ENCODE peak calls at places on chromosome 1, in four cellular contexts. J is SK-N-SH, U is K562, Y is GM12878. C is an unnamed sample.

GRCh38 chr1:167248707-167249642 is 28.3 kb downstream of the POU2F1 start:
- DNase-seq in J (no peak), U (peak), Y (no peak), C (no peak)

GRCh38 chr1:21255284-21255942 is 34.9 kb downstream of the ECE1 start:
- DNase-seq in J (peak), U (peak), Y (peak), C (peak)

GRCh38 chr1:234924450-234925355 is 203.9 kb downstream of the TOMM20 start:
- DNase-seq in J (no peak), U (no peak), Y (no peak), C (no peak)

GRCh38 chr1:154445040-154445472 is 39.9 kb downstream of the IL6R start:
- DNase-seq in J (no peak), U (no peak), Y (peak), C (no peak)

GRCh38 chr1:212892108-212892507 is 34.0 kb downstream of the FLVCR1 start:
- DNase-seq in J (no peak), U (no peak), Y (no peak), C (no peak)

GRCh38 chr1:29164588-29164987 is 17.1 kb downstream of the SRSF4 start:
- DNase-seq in J (no peak), U (no peak), Y (no peak), C (no peak)

GRCh38 chr1:30881266-30882181 is 27.0 kb downstream of the SDC3 start:
- DNase-seq in J (no peak), U (no peak), Y (peak), C (no peak)

GRCh38 chr1:199512037-199512710 is 515.3 kb upstream of the NR5A2 start:
- DNase-seq in J (no peak), U (no peak), Y (no peak), C (peak)

GRCh38 chr1:17773626-17774326 is 18.6 kb downstream of the ACTL8 start:
- DNase-seq in J (no peak), U (no peak), Y (no peak), C (no peak)

GRCh38 chr1:180974236-180974635 is 48.4 kb downstream of the STX6 start:
- DNase-seq in J (no peak), U (no peak), Y (no peak), C (no peak)

DNA sequence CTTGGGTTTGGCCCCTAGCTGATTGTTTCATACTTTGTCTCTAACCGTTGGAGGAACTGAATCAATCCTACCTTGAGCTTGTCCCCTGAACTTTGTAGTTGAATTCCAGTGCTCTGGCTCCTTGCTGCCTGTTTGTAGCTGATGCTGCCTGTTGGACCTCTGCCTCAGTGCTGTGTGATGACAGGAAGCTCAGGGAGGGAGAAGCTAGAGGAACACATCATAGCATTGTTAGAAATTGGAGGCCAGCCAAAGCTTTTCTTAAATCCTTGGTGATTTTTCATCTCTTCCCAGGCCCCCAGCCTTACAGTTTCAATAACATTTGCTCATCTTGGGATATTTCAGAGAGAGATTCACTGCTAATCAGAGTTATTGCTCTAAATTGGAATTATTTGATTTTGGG is 34.0 kb downstream of the MACF1 start:
- DNase-seq in J (no peak), U (no peak), Y (no peak), C (no peak)
- TF ChIP-seq USF1 in J (no peak), U (no peak), Y (no peak), C (no peak)

GRCh38 chr1:188170446-188170845 is 1341.7 kb downstream of the PLA2G4A start:
- DNase-seq in J (peak), U (no peak), Y (no peak), C (no peak)
- TF ChIP-seq USF1 in J (no peak), U (no peak), Y (no peak), C (no peak)

GRCh38 chr1:178279287-178279686 is 185.4 kb downstream of the RASAL2 start:
- DNase-seq in J (no peak), U (no peak), Y (no peak), C (no peak)

GRCh38 chr1:178273707-178274410 is 180.0 kb downstream of the RASAL2 start:
- DNase-seq in J (no peak), U (no peak), Y (no peak), C (no peak)

GRCh38 chr1:178275083-178275482 is 181.2 kb downstream of the RASAL2 start:
- DNase-seq in J (no peak), U (no peak), Y (no peak), C (no peak)

GRCh38 chr1:178275553-178275952 is 181.6 kb downstream of the RASAL2 start:
- DNase-seq in J (no peak), U (no peak), Y (no peak), C (no peak)

DNA sequence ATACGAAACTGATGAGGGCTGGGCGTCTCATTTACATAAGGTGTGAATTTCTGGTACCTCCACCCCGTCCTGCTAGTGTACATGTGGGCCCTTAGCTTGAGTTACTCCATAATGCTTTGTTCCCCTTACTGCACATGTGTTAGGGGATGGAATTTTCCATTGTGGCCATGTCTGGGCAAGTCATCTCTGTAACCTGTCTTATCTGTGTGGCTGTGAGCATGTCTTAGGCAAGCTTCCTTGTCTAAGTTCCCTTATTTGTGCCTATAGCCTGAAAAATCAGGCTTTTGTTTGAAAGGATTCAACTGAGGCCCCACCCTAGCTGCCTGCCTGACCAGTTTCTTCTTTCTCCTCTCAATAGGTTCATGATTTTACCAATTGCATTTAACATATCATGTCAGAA is 184.2 kb downstream of the RASAL2 start:
- DNase-seq in J (no peak), U (no peak), Y (no peak), C (no peak)
- TF ChIP-seq USF1 in J (no peak), U (no peak), Y (no peak), C (no peak)

GRCh38 chr1:51283977-51284376 is 46.4 kb downstream of the TTC39A start:
- DNase-seq in J (no peak), U (no peak), Y (no peak), C (no peak)

GRCh38 chr1:51284487-51284954 is 45.8 kb downstream of the TTC39A start:
- DNase-seq in J (peak), U (peak), Y (no peak), C (no peak)

GRCh38 chr1:51287966-51288365 is 42.4 kb downstream of the TTC39A start:
- DNase-seq in J (no peak), U (no peak), Y (no peak), C (no peak)

GRCh38 chr1:51282605-51283004 is 46.5 kb downstream of the RNF11 start:
- DNase-seq in J (no peak), U (no peak), Y (no peak), C (no peak)

DNA sequence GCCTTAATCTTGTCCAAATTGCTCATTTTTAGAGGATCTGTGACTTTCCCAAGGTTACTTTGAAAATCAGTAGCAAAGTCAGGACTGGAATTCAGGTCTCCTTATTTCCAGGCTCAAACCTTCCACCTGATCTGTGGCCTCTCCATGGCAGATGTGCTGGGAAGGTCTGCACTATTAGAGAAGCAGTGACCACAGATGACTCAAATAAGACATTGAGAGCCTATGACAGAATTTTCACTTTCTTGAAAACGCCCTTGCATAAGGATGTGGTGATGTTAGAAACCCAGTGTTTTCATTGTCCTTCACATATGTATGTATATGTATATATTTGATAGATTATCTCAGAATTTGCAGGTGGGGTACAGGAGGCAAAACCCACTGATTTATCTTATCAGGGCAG is 45.3 kb downstream of the TTC39A start:
- DNase-seq in J (no peak), U (peak), Y (peak), C (no peak)
- TF ChIP-seq USF1 in J (no peak), U (no peak), Y (no peak), C (no peak)

GRCh38 chr1:178283409-178283808 is 189.5 kb downstream of the RASAL2 start:
- DNase-seq in J (no peak), U (no peak), Y (no peak), C (peak)
- TF ChIP-seq USF1 in J (no peak), U (no peak), Y (no peak), C (no peak)

DNA sequence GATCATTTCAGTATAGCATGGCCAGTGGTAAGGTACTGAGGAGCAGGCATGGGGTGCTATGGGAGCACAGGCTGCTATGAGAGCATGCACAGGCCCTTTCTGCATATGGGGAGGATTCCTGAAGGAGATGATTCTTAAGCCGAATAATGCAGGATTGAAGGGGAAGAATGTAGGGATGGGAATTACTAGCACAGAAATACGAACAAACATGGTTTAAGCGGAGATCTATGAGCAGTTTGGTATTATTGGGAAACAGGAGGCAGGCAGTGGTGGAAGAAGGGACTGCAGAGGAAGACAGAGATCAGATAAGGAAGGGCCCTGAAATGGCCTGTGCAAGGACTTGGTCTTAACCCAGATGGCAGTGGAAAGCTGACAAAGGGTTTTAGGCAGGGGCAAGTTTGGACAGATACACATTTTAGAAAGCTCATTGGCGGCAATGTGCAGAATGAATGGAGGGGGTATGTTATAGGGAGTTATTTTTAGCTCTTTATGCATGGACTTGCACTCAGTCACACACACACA is 1.7 kb downstream of the OSCP1 start:
- DNase-seq in J (peak), U (peak), Y (no peak), C (no peak)
- TF ChIP-seq USF1 in J (no peak), U (no peak), Y (no peak), C (no peak)

DNA sequence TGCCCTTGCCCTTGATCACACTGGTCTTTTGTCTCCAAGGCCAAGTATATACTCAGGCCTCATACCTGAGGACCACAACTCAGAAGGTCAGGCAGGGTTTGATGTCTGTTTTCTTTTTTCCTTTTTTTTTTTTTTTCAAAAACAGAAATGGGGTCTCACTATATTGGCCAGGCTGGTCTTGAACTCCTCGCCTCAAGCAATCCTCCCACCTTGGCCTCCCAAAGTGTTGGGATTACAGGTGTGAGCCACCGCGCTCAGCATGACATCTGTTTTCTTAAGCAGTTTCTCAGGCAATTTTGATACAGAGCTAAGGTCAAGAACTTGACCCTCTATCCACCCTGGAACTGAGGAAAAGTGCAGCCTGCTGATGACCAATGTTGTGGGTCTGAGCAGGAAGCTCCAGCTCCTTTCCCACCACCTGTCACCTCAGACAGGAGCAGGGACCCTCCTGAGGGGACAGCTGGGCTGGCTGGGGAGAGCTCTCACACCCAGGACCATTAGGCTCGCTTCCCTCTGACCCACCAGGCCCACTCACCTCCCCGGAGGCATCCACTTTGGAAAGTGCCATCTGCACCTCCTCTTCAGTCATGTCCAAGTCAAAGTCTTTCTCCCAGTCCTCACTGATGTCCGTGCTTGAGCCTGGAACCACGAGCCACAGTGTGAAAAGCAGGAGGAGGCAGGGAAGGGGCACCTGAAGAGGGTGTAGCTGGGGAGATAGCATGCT is 5.7 kb downstream of the TSSK3 start:
- DNase-seq in J (no peak), U (no peak), Y (no peak), C (no peak)
- TF ChIP-seq USF1 in J (no peak), U (no peak), Y (no peak), C (no peak)

DNA sequence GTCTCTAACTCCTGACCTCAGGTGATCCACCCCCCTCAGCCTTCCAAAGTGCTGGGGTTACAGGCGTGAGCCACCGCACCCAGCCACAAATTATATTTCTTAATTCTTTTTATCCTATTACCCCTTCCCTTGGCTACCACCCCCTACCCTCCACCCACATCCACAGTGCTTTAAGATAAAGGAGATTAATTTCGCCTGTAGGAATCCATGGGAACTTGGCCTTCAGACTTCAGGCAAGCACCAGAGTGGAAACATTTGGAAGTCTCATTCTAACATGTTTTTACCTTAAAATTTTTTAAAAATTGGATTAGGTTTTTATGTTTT is 10.4 kb downstream of the CNST start:
- DNase-seq in J (no peak), U (no peak), Y (no peak), C (no peak)
- TF ChIP-seq USF1 in J (no peak), U (no peak), Y (no peak), C (no peak)

DNA sequence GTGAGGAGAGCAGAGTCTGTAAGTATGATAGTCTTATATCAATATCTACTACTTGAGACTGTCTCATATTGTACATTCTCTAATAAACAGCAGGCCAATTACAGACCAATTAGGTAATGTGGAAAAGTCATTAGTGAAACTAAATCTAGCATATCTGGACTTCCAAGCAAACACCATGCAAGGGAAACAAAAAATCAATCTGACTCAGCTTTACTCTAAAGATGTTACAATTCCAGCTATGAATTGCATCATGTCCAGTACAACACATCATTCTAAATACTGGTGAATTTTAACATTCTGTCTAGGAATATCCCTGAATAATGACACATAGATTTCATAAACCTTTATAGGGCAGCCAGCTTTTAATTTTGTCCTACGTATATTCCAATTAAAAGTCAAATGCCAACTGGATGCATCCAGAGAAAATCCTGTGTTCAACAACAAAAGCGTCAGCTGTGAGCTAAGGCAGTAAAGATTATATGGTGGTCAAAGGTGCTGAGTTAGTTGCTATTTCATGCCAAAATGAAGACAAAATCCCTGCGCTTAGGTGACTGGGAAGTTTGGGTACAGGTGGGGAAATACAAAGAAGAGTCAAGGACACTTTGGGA is 159.3 kb downstream of the TTLL7 start:
- DNase-seq in J (no peak), U (no peak), Y (no peak), C (no peak)
- TF ChIP-seq USF1 in J (no peak), U (no peak), Y (no peak), C (no peak)